ENCODE peak calls at places on chromosomes 7 and 10, in nine cellular contexts. G is stomach, I is endothelial cell of umbilical vein, B is K562, A is suprapubic skin, T is transverse colon, L is sigmoid colon, S is esophagus muscularis mucosa, J is breast epithelium. H is an unnamed sample.

GRCh38 chr10:1374501-1374900 is 318.3 kb downstream of the WDR37 start:
- DNase-seq in G (no peak), I (no peak), B (no peak), A (no peak), T (no peak), L (no peak), S (peak; percentile 75), J (no peak), H (no peak)

GRCh38 chr7:21107101-21107500 is 320.4 kb upstream of the SP8 start:
- DNase-seq in G (no peak), I (no peak), B (no peak), A (no peak), T (no peak), L (no peak), S (no peak), J (no peak), H (no peak)

GRCh38 chr7:44235582-44236332 is 35.0 kb downstream of the YKT6 start:
- DNase-seq in G (no peak), I (no peak), B (no peak), A (no peak), T (no peak), L (no peak), S (no peak), J (no peak), H (no peak)

GRCh38 chr10:124935946-124936345 is 6.0 kb upstream of the ZRANB1 start:
- DNase-seq in G (no peak), I (no peak), B (peak; percentile 0), A (no peak), T (no peak), L (no peak), S (no peak), J (no peak), H (no peak)

GRCh38 chr10:31776159-31776558 is 152.5 kb downstream of the ARHGAP12 start:
- DNase-seq in G (no peak), I (no peak), B (no peak), A (no peak), T (no peak), L (no peak), S (no peak), J (no peak), H (no peak)

GRCh38 chr10:129491123-129491734 is 24.2 kb downstream of the MGMT start:
- DNase-seq in G (no peak), I (no peak), B (no peak), A (no peak), T (no peak), L (no peak), S (no peak), J (no peak), H (no peak)

GRCh38 chr10:24762161-24762924 is 38.7 kb upstream of the ARHGAP21 start:
- DNase-seq in G (no peak), I (peak; percentile 45), B (no peak), A (no peak), T (no peak), L (no peak), S (no peak), J (no peak), H (no peak)

GRCh38 chr10:649445-649797 is 40.0 kb downstream of the DIP2C start:
- DNase-seq in G (no peak), I (no peak), B (no peak), A (no peak), T (no peak), L (no peak), S (no peak), J (no peak), H (no peak)

GRCh38 chr10:15460661-15461060 is 89.6 kb upstream of the FAM171A1 start:
- DNase-seq in G (no peak), I (no peak), B (no peak), A (no peak), T (no peak), L (no peak), S (no peak), J (no peak), H (no peak)

GRCh38 chr10:15457382-15457781 is 86.3 kb upstream of the FAM171A1 start:
- DNase-seq in G (no peak), I (no peak), B (no peak), A (no peak), T (no peak), L (no peak), S (no peak), J (no peak), H (no peak)

GRCh38 chr10:15459218-15459617 is 88.1 kb upstream of the FAM171A1 start:
- DNase-seq in G (no peak), I (no peak), B (no peak), A (no peak), T (no peak), L (no peak), S (no peak), J (no peak), H (no peak)

GRCh38 chr10:15461353-15462108 is 90.4 kb upstream of the FAM171A1 start:
- DNase-seq in G (no peak), I (peak; percentile 22), B (peak; percentile 60), A (no peak), T (peak; percentile 18), L (no peak), S (no peak), J (no peak), H (no peak)

DNA sequence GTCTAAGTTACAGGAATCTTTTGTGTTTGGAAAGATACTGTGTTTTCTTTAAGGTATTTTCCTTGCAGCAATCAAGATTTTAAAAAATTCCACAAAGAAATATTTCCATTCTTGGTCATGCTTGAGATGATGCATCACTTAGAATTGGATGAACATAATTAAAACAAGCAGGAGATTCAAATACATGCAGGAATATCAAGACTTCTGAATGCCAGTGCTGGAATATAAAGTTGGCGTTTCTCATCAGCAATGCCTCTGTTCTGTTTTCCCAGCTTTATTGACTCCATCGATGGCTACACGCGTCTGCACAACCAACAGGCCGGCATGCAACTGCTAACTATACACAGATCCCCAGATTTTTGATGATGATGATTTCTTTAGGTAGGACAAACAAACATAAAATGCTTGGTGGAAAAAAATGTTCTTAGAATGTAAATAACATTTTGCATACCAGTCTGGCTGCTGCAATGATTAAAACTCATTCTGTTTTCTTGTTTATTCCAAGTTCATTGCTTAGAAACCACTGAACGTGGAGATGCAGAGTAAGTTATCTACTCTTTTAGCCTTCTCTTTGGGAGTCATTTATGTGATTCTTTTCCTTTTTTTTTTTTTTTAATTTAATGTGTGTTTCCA is 91.3 kb upstream of the FAM171A1 start:
- DNase-seq in G (no peak), I (no peak), B (no peak), A (no peak), T (no peak), L (no peak), S (no peak), J (no peak), H (no peak)
- H3K27ac ChIP-seq in G (no peak overlapping the region), I (no peak overlapping the region), B (no peak overlapping the region), A (no peak overlapping the region), T (no peak overlapping the region), L (no peak overlapping the region), S (no peak overlapping the region), J (peak overlapping the region; percentile 62), H (no peak overlapping the region)

GRCh38 chr10:79084012-79084971 is 15.5 kb downstream of the ZMIZ1 start:
- DNase-seq in G (peak; percentile 93), I (peak; percentile 95), B (peak; percentile 75), A (peak; percentile 98), T (peak; percentile 91), L (peak; percentile 98), S (peak; percentile 99), J (peak; percentile 96), H (peak; percentile 94)

GRCh38 chr10:79082631-79083581 is 14.1 kb downstream of the ZMIZ1 start:
- DNase-seq in G (no peak), I (peak; percentile 15), B (peak; percentile 61), A (no peak), T (no peak), L (no peak), S (no peak), J (no peak), H (peak; percentile 82)

GRCh38 chr10:79081353-79082034 is 12.7 kb downstream of the ZMIZ1 start:
- DNase-seq in G (no peak), I (no peak), B (no peak), A (no peak), T (no peak), L (no peak), S (no peak), J (no peak), H (no peak)

GRCh38 chr10:79079490-79080355 is 11.0 kb downstream of the ZMIZ1 start:
- DNase-seq in G (no peak), I (peak; percentile 20), B (no peak), A (no peak), T (peak; percentile 50), L (peak; percentile 83), S (no peak), J (no peak), H (no peak)

DNA sequence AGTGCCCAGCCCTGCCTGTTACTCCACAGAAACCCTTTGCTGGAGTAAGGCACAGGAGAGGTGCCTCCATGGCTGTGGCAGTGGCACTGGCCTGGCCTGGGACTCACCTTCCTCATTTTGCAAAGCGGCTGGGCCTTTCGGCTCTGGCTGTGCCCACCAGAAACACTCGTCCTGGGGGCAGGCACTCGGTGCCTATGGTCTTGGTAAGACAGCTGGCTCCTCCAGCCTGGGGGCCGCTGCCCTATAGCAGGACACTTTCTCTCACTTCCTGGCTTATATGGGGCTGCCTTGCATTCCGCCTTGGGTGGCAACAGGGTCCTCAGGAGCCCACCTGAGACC is 13.2 kb downstream of the ZMIZ1 start:
- DNase-seq in G (no peak), I (no peak), B (no peak), A (no peak), T (no peak), L (no peak), S (no peak), J (no peak), H (no peak)
- TF ChIP-seq POLR2A in G (no peak), I (no peak), B (no peak), A (no peak), T (no peak), L (no peak), S (no peak), J (no peak), H (no peak)

GRCh38 chr7:134933460-134934068 is 52.7 kb upstream of the AGBL3 start:
- DNase-seq in G (no peak), I (no peak), B (no peak), A (no peak), T (no peak), L (no peak), S (no peak), J (no peak), H (no peak)

GRCh38 chr7:134936893-134937520 is 49.3 kb upstream of the AGBL3 start:
- DNase-seq in G (no peak), I (no peak), B (no peak), A (no peak), T (no peak), L (no peak), S (no peak), J (no peak), H (no peak)

GRCh38 chr7:134931487-134931886 is 54.8 kb upstream of the AGBL3 start:
- DNase-seq in G (no peak), I (peak; percentile 27), B (no peak), A (no peak), T (no peak), L (no peak), S (no peak), J (no peak), H (no peak)

GRCh38 chr7:134935701-134936100 is 50.6 kb upstream of the AGBL3 start:
- DNase-seq in G (no peak), I (no peak), B (no peak), A (no peak), T (no peak), L (no peak), S (no peak), J (no peak), H (no peak)

DNA sequence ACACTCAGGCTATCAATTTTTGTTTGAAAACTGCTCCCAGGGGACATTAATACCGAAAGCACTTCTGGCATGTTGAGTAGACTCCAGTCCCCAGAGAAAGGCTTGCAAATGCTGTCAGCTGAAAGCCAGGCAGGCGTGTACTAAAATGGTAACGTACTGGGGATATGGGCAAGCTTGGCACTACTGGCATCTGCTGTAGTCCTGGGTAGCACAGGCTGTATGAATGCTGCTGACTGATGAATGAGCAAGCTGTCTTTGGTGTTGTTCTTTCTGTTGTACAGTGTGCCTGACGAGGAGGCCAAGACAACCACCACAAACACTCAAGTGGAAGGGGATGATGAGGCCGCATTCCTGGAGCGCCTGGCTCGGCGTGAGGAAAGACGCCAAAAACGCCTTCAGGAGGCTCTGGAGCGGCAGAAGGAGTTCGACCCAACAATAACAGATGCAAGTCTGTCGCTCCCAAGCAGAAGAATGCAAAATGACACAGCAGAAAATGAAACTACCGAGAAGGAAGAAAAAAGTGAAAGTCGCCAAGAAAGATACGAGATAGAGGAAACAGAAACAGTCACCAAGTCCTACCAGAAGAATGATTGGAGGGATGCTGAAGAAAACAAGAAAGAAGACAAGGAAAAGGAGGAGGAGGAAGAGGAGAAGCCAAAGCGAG is 53.5 kb upstream of the AGBL3 start:
- DNase-seq in G (no peak), I (no peak), B (no peak), A (no peak), T (peak; percentile 23), L (peak; percentile 82), S (peak; percentile 92), J (no peak), H (no peak)
- TF ChIP-seq POLR2AphosphoS5 in G (peak; percentile 60), I (no peak), B (no peak), A (no peak), T (peak; percentile 20), L (peak; percentile 66), S (peak; percentile 88), J (no peak), H (peak; percentile 63)

DNA sequence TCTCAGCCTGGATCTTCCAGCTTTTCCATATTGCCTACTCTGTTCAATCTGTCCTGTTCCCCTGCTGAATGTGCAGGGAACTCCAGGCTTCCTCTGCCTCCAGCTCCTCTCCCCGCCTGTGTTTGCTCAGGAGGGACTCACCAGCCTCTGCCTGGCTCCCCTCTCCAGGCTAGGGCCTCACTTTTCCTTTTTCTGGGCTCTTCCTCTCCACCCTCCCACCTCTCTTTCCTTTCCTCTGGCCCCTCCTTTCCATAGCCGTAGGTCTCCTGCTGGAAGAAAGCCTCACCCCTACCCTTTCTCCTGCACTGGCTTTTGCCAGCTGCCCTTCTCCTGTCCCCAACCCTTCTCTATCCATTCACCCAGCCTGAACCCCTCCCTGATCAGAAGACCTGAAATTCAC is 25.0 kb downstream of the PILRA start:
- DNase-seq in G (no peak), I (no peak), B (no peak), A (no peak), T (no peak), L (no peak), S (no peak), J (no peak), H (no peak)
- H3K27ac ChIP-seq in G (no peak overlapping the region), I (no peak overlapping the region), B (no peak overlapping the region), A (no peak overlapping the region), T (no peak overlapping the region), L (no peak overlapping the region), S (no peak overlapping the region), J (no peak overlapping the region), H (no peak overlapping the region)

H was measured in spleen.